ENCODE peak calls at places on chromosomes 2 and 18, in four cellular contexts. Z is endothelial cell of umbilical vein, C is K562, T is vagina. D is an unnamed sample.

GRCh38 chr2:207950761-207951114 is 74.6 kb downstream of the PLEKHM3 start:
- DNase-seq in Z (no peak), C (no peak), T (no peak), D (no peak)

GRCh38 chr2:197240018-197240712 is 70.4 kb downstream of the ANKRD44 start:
- DNase-seq in Z (no peak), C (no peak), T (no peak), D (no peak)

GRCh38 chr2:105539331-105539730 is 140.5 kb upstream of the FHL2 start:
- DNase-seq in Z (no peak), C (no peak), T (peak; percentile 29), D (no peak)

GRCh38 chr2:75998451-75998850 is 287.7 kb upstream of the GCFC2 start:
- DNase-seq in Z (no peak), C (no peak), T (no peak), D (no peak)

GRCh38 chr2:126059379-126059778 is 596.6 kb upstream of the GYPC start:
- DNase-seq in Z (no peak), C (no peak), T (no peak), D (no peak)

GRCh38 chr2:54416166-54416798 is 39.8 kb upstream of the SPTBN1 start:
- DNase-seq in Z (peak; percentile 94), C (no peak), T (no peak), D (peak; percentile 55)

GRCh38 chr2:126448611-126449010 is 207.3 kb upstream of the GYPC start:
- DNase-seq in Z (no peak), C (no peak), T (no peak), D (no peak)

GRCh38 chr2:112601754-112602153 is 17.3 kb downstream of the CHCHD5 start:
- DNase-seq in Z (no peak), C (no peak), T (no peak), D (no peak)

GRCh38 chr18:65659312-65659711 is 91.5 kb upstream of the CDH7 start:
- DNase-seq in Z (no peak), C (no peak), T (no peak), D (no peak)

GRCh38 chr2:238299803-238300202 is 11.4 kb upstream of the PER2 start:
- DNase-seq in Z (no peak), C (no peak), T (no peak), D (peak; percentile 75)

GRCh38 chr2:216495656-216496055 is 3.0 kb upstream of the RPL37A start:
- DNase-seq in Z (peak; percentile 77), C (no peak), T (no peak), D (no peak)

GRCh38 chr2:71155846-71156245 is 25.4 kb downstream of the MPHOSPH10 start:
- DNase-seq in Z (no peak), C (no peak), T (peak; percentile 60), D (no peak)

GRCh38 chr2:101500860-101501259 is 25.9 kb upstream of the RFX8 start:
- DNase-seq in Z (no peak), C (no peak), T (no peak), D (no peak)

GRCh38 chr2:217789003-217789735 is 213.6 kb downstream of the TNS1 start:
- DNase-seq in Z (peak; percentile 67), C (peak; percentile 66), T (peak; percentile 86), D (peak; percentile 86)

GRCh38 chr2:26764078-26764887 is at the start of gene SLC35F6:
- DNase-seq in Z (peak; percentile 82), C (peak; percentile 94), T (no peak), D (peak; percentile 85)

DNA sequence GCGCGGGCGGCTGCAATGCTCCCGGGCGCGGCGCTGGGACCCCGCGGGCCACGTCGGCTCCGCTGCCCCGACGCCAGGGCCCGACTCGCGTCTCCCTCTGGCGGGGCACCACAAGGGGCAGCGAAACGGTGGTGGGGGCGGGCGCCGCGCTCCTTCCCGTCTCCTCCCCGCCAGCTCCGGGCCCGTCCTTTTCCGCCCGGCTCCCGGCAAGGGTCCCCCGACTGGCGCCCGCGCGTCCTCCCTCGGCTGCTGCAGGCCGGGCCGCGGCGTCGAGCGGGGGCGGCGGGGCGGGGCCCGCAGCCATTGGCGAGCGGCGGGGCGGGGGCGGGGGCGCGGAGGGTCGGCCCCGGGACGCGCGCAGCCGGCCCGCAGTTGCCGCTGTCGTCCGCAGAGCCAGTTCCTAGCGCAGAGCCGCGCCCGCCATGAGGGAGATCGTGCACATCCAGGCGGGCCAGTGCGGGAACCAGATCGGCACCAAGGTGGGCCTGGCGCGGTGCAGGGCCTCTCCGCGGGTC is at the start of gene TUBB6:
- DNase-seq in Z (peak; percentile 85), C (peak; percentile 93), T (peak; percentile 86), D (peak; percentile 47)
- TF ChIP-seq POLR2A in Z (peak; percentile 87), C (no peak), T (no peak), D (no peak)

GRCh38 chr18:7174359-7175107 is 56.4 kb upstream of the LRRC30 start:
- DNase-seq in Z (no peak), C (no peak), T (no peak), D (no peak)
- TF ChIP-seq CTCF in Z (no peak), C (peak; percentile 15), T (no peak), D (no peak)

GRCh38 chr2:96407919-96408550 is 72.5 kb downstream of the NCAPH start:
- DNase-seq in Z (no peak), C (no peak), T (no peak), D (no peak)
- TF ChIP-seq POLR2AphosphoS5 in Z (no peak), C (no peak), T (no peak), D (no peak)

GRCh38 chr2:23926750-23927627 is at the start of gene ATAD2B:
- DNase-seq in Z (peak; percentile 96), C (peak; percentile 94), T (peak; percentile 91), D (peak; percentile 93)
- TF ChIP-seq POLR2A in Z (peak; percentile 82), C (peak; percentile 91), T (no peak), D (no peak)

DNA sequence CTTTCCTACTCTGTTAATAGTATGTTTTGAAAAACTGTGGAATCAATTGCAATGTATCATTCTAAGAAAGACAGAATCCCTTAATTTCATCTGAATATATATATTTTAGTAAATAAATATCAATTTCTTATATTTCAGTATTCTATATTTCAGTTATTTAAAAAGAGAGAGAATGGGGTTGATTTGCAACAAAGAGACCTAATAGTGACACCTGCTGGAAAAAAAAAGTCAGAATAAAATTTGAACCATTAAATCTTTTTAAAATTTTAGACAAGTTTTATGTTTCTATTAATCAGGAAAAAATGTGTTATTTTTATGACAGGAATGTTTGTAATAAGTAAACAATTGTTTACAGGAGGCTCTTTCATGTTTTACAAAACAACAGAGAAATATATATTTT is 20.7 kb upstream of the CCNT2 start:
- DNase-seq in Z (peak; percentile 20), C (no peak), T (no peak), D (no peak)
- TF ChIP-seq CTCF in Z (no peak), C (no peak), T (no peak), D (no peak)

GRCh38 chr2:47373747-47374146 is 29.2 kb upstream of the MSH2 start:
- DNase-seq in Z (no peak), C (peak; percentile 52), T (no peak), D (peak; percentile 40)

DNA sequence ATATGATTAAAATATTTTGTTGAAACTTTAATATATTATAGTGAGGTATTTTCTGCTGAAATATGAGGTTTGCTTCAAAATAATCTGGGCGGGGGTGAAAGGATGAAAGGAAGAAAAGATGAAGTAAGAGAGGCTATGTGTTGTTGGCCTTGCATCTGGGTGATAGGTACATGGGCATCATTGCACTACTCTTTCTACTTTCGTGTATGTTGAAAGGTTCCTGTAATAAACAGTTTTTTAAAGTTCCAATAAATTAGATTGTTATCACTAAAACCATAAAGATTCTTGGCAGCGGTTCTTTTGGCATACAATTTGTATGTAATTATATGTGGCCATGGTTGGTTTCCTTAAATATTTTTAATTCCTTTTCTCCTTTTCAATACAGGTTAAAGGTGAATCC is 23.6 kb upstream of the MSH2 start:
- DNase-seq in Z (no peak), C (no peak), T (no peak), D (no peak)
- TF ChIP-seq POLR2AphosphoS5 in Z (no peak), C (no peak), T (no peak), D (no peak)

D was measured in stomach.